ENCODE peak calls at places on chromosomes 13 and 19, in five cellular contexts. T is cardiac fibroblast, B is H9, Y is heart right ventricle, J is coronary artery. C is an unnamed sample.

GRCh38 chr19:10543420-10544241 is at the start of gene ATG4D:
- DNase-seq in T (peak), B (peak), Y (peak), J (no peak), C (no peak)

GRCh38 chr19:17794731-17795494 is at the start of gene B3GNT3:
- DNase-seq in T (peak), B (peak), Y (peak), J (no peak), C (no peak)

GRCh38 chr13:75831389-75831788 is 195.3 kb downstream of the LMO7 start:
- DNase-seq in T (no peak), B (no peak), Y (no peak), J (no peak), C (no peak)

GRCh38 chr13:86051134-86052103 is 252.2 kb upstream of the SLITRK6 start:
- DNase-seq in T (no peak), B (no peak), Y (no peak), J (no peak), C (no peak)

GRCh38 chr19:1307755-1308303 is 22.2 kb downstream of the EFNA2 start:
- DNase-seq in T (no peak), B (no peak), Y (no peak), J (no peak), C (no peak)

GRCh38 chr19:4802711-4803110 is 11.2 kb downstream of the FEM1A start:
- DNase-seq in T (no peak), B (no peak), Y (peak), J (no peak), C (no peak)

GRCh38 chr13:95679722-95680121 is 2.8 kb downstream of the DNAJC3 start:
- DNase-seq in T (no peak), B (no peak), Y (no peak), J (no peak), C (no peak)

GRCh38 chr13:59745395-59745788 is 418.3 kb downstream of the DIAPH3 start:
- DNase-seq in T (peak), B (no peak), Y (no peak), J (no peak), C (no peak)

GRCh38 chr19:13286195-13286985 is 136.2 kb downstream of the IER2 start:
- DNase-seq in T (no peak), B (no peak), Y (no peak), J (no peak), C (no peak)

GRCh38 chr19:4065430-4066175 is 1.1 kb downstream of the ZBTB7A start:
- DNase-seq in T (peak), B (peak), Y (peak), J (peak), C (no peak)

GRCh38 chr13:26133286-26133685 is 81.5 kb upstream of the SHISA2 start:
- DNase-seq in T (peak), B (no peak), Y (no peak), J (no peak), C (no peak)

GRCh38 chr19:3712663-3713531 is 4.7 kb downstream of the TJP3 start:
- DNase-seq in T (no peak), B (no peak), Y (no peak), J (no peak), C (no peak)

GRCh38 chr19:30227071-30227621 is 145.0 kb upstream of the ZNF536 start:
- DNase-seq in T (no peak), B (no peak), Y (peak), J (no peak), C (no peak)

GRCh38 chr13:27442797-27443196 is 7.6 kb downstream of the MTIF3 start:
- DNase-seq in T (no peak), B (no peak), Y (no peak), J (no peak), C (no peak)

GRCh38 chr19:10533656-10534386 is 9.9 kb upstream of the ATG4D start:
- DNase-seq in T (peak), B (no peak), Y (no peak), J (no peak), C (no peak)

GRCh38 chr19:10552596-10553053 is 8.9 kb downstream of the ATG4D start:
- DNase-seq in T (peak), B (peak), Y (no peak), J (no peak), C (no peak)

GRCh38 chr13:96824110-96824509 is 170.2 kb downstream of the OXGR1 start:
- DNase-seq in T (no peak), B (no peak), Y (no peak), J (no peak), C (no peak)

GRCh38 chr19:14560776-14561108 is 11.1 kb downstream of the NDUFB7 start:
- DNase-seq in T (no peak), B (no peak), Y (no peak), J (no peak), C (no peak)

GRCh38 chr19:14561249-14561648 is 10.6 kb downstream of the NDUFB7 start:
- DNase-seq in T (no peak), B (no peak), Y (no peak), J (no peak), C (no peak)

GRCh38 chr19:14558370-14559066 is 13.3 kb downstream of the NDUFB7 start:
- DNase-seq in T (no peak), B (no peak), Y (peak), J (no peak), C (no peak)

GRCh38 chr19:14561832-14562351 is 10.0 kb downstream of the NDUFB7 start:
- DNase-seq in T (peak), B (peak), Y (peak), J (no peak), C (no peak)

GRCh38 chr19:14559916-14560775 is 11.7 kb downstream of the NDUFB7 start:
- DNase-seq in T (no peak), B (peak), Y (peak), J (no peak), C (no peak)
- TF ChIP-seq CTCF in T (no peak), B (no peak), Y (no peak), J (no peak), C (no peak)

GRCh38 chr19:28329429-28329828 is 883.5 kb downstream of the UQCRFS1 start:
- DNase-seq in T (no peak), B (no peak), Y (no peak), J (no peak), C (no peak)

GRCh38 chr19:28327905-28328304 is 885.0 kb downstream of the UQCRFS1 start:
- DNase-seq in T (no peak), B (no peak), Y (no peak), J (no peak), C (no peak)

GRCh38 chr19:28319918-28320317 is 893.0 kb downstream of the UQCRFS1 start:
- DNase-seq in T (no peak), B (no peak), Y (no peak), J (no peak), C (no peak)

GRCh38 chr19:28319208-28319607 is 893.7 kb downstream of the UQCRFS1 start:
- DNase-seq in T (no peak), B (no peak), Y (no peak), J (no peak), C (no peak)

GRCh38 chr19:28324275-28325060 is 888.5 kb downstream of the UQCRFS1 start:
- DNase-seq in T (no peak), B (no peak), Y (no peak), J (no peak), C (no peak)
- TF ChIP-seq CTCF in T (no peak), B (peak), Y (no peak), J (no peak), C (no peak)

DNA sequence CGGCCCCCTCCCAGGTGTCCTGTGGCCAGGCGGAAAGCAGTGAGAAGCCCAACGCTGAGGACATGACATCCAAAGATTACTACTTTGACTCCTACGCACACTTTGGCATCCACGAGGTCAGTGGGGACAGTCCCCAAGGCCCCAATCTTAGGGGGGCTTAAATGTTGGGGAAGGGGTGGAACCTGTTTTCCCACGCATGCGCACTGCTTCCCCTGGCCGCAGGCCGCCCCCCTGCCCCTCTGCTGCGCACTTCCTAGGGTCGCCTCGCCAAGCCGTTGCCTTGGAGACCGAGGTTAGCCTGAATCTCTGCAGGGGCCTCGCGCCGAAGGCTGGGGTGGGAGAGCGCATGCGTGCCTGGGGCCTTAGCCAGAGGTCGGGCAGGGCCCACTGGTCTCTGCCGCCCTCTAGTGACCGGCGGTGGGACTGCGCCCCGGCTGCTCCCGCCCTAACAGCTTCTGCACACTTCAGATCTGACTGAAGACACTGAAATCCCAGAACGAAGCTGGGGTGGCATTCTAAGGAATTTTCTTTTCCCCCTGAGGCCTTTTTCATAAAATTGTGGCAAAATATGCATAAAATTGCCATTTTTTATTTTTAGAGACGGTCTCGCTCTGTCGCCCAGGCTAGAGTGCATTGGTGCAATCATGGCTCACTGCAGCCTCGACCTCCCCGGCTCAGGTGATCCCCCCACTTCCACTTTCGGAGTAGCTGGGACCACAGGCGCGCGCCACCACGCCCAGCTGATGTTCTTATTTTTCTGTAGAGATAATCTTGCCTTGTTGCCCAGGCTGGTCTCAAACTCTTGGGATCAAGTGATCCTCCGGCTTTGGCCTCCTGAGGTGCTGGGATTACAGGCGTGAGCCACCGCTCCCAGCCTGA is 3.6 kb downstream of the PRMT1 start:
- DNase-seq in T (peak), B (peak), Y (peak), J (no peak), C (no peak)
- TF ChIP-seq CTCF in T (peak), B (peak), Y (peak), J (peak), C (peak)

GRCh38 chr13:34942732-34943674 is 933 bp downstream of the NBEA start:
- DNase-seq in T (no peak), B (peak), Y (peak), J (peak), C (no peak)
- TF ChIP-seq CTCF in T (no peak), B (peak), Y (no peak), J (no peak), C (no peak)

C was measured in vagina.